ENCODE peak calls at places on chromosomes 1 and 21, in seven cellular contexts. T, J, Z, H, P, V and N are unnamed samples.

GRCh38 chr1:65423884-65424655 is 3.6 kb downstream of the LEPR start:
- DNase-seq in T (no peak), J (no peak), Z (no peak), H (no peak), P (no peak), V (no peak), N (no peak)

GRCh38 chr1:227766015-227766634 is 30.9 kb downstream of the SNAP47 start:
- DNase-seq in T (no peak), J (peak; percentile 97), Z (peak; percentile 69), H (no peak), P (no peak), V (peak; percentile 93), N (no peak)

GRCh38 chr1:182897696-182898095 is 55.3 kb downstream of the SHCBP1L start:
- DNase-seq in T (no peak), J (no peak), Z (no peak), H (no peak), P (no peak), V (no peak), N (no peak)

GRCh38 chr1:230109871-230110667 is 43.0 kb downstream of the GALNT2 start:
- DNase-seq in T (no peak), J (no peak), Z (peak; percentile 66), H (no peak), P (peak; percentile 45), V (no peak), N (no peak)

GRCh38 chr21:42016364-42016985 is 6.3 kb upstream of the ZBTB21 start:
- DNase-seq in T (no peak), J (no peak), Z (no peak), H (no peak), P (peak; percentile 52), V (no peak), N (no peak)

GRCh38 chr1:30129001-30129408 is 594.4 kb downstream of the MATN1 start:
- DNase-seq in T (no peak), J (no peak), Z (no peak), H (no peak), P (peak; percentile 75), V (no peak), N (no peak)

GRCh38 chr1:77906146-77906545 is 17.7 kb downstream of the NEXN start:
- DNase-seq in T (no peak), J (no peak), Z (no peak), H (no peak), P (no peak), V (no peak), N (no peak)

GRCh38 chr1:26789953-26790352 is 2.2 kb downstream of the PIGV start:
- DNase-seq in T (no peak), J (no peak), Z (no peak), H (no peak), P (no peak), V (no peak), N (no peak)

GRCh38 chr1:28279721-28280120 is 20.4 kb downstream of the SESN2 start:
- DNase-seq in T (no peak), J (no peak), Z (no peak), H (no peak), P (no peak), V (no peak), N (no peak)

GRCh38 chr1:224333939-224334701 is 4.1 kb upstream of the NVL start:
- DNase-seq in T (no peak), J (no peak), Z (no peak), H (no peak), P (no peak), V (no peak), N (no peak)

GRCh38 chr1:109802901-109803561 is 39.3 kb upstream of the EPS8L3 start:
- DNase-seq in T (no peak), J (no peak), Z (peak; percentile 23), H (no peak), P (peak; percentile 46), V (no peak), N (peak; percentile 42)

GRCh38 chr1:21297975-21298374 is 7.7 kb upstream of the ECE1 start:
- DNase-seq in T (no peak), J (no peak), Z (no peak), H (no peak), P (no peak), V (no peak), N (no peak)

GRCh38 chr21:43827015-43827611 is 37.7 kb downstream of the RRP1 start:
- DNase-seq in T (no peak), J (no peak), Z (no peak), H (no peak), P (no peak), V (no peak), N (no peak)

GRCh38 chr1:63810936-63811335 is 37.1 kb downstream of the ROR1 start:
- DNase-seq in T (no peak), J (no peak), Z (no peak), H (no peak), P (no peak), V (no peak), N (no peak)

GRCh38 chr1:3633344-3634058 is 8.7 kb downstream of the TPRG1L start:
- DNase-seq in T (no peak), J (no peak), Z (no peak), H (no peak), P (no peak), V (no peak), N (no peak)